ENCODE peak calls at places on chromosomes 5 and 9, in four cellular contexts. One of them, this sample, is unnamed.

GRCh38 chr5:35781181-35781580 is 75.5 kb upstream of the IL7R start:
- DNase-seq in GM12891: no peak
- DNase-seq in GM12878: no peak
- DNase-seq in HepG2: no peak
- DNase-seq in this sample: no peak

GRCh38 chr5:168680395-168680794 is 101.2 kb upstream of the PANK3 start:
- DNase-seq in GM12891: no peak
- DNase-seq in GM12878: no peak
- DNase-seq in HepG2: no peak
- DNase-seq in this sample: no peak

GRCh38 chr5:132095077-132095744 is 21.6 kb downstream of the CSF2 start:
- DNase-seq in HepG2: no peak
- DNase-seq in GM12878: no peak
- DNase-seq in GM12891: no peak
- DNase-seq in this sample: no peak

GRCh38 chr9:98031935-98032334 is 24.6 kb upstream of the NANS start:
- DNase-seq in HepG2: no peak
- DNase-seq in GM12878: no peak
- DNase-seq in GM12891: no peak
- DNase-seq in this sample: no peak

GRCh38 chr9:83167126-83167525 is 104.2 kb upstream of the RASEF start:
- DNase-seq in GM12891: no peak
- DNase-seq in GM12878: no peak
- DNase-seq in HepG2: no peak
- DNase-seq in this sample: no peak

GRCh38 chr5:131148835-131149234 is 16.2 kb downstream of the HINT1 start:
- DNase-seq in HepG2: no peak
- DNase-seq in GM12891: no peak
- DNase-seq in GM12878: no peak
- DNase-seq in this sample: no peak

GRCh38 chr5:21391506-21391905 is 1403.5 kb upstream of the CDH18 start:
- DNase-seq in HepG2: peak; percentile 20
- DNase-seq in GM12878: no peak
- DNase-seq in GM12891: no peak
- DNase-seq in this sample: no peak

GRCh38 chr5:140565780-140566095 is 1.1 kb downstream of the SLC35A4 start:
- DNase-seq in HepG2: no peak
- DNase-seq in GM12878: no peak
- DNase-seq in GM12891: no peak
- DNase-seq in this sample: no peak

DNA sequence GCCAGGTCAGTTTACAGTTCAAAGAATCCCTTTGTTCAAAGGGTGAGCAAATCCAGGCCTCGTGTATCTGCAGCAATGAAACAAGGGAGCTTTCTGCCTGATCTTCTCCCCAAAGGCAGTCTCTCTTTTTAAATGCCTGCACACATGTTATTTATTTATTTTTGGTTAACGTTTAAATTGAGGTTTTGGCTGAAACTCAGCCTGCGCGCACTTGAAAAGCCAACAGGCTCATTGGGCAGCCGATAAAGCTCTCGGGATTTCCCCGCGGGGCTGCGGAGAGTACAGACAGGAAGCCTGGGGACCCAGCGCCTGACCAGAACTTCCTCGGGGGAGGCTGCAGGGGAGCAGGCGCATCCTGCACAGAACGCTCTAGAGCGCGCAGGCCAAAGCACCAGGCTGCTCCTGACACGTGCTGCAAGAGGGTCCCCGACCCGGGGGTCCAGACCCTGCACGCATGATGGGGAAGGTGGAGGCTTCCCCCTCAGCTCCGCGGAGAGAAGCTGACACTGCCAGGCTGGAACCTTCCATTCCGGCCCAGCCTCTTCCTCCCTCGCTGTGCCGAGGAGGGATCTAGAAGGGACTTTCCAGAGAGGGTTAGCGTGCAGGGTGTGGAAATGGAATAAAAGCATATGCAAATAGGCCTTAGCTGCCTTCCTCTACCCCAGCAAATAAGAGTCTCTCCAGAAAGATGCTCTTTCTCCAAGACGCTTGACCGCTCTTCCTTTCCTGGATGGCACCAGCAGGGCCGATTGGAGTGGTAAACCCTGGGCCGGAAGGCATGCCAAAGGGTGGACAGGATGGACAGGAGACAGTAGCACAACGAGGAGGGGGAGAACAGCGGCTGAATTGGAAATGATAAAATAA is 46.1 kb downstream of the PTTG1 start:
- DNase-seq in GM12878: peak; percentile 96
- DNase-seq in GM12891: peak; percentile 37
- DNase-seq in HepG2: peak; percentile 97
- DNase-seq in this sample: peak; percentile 46
- TF ChIP-seq POLR2A in GM12878: peak; percentile 91
- TF ChIP-seq POLR2A in GM12891: peak; percentile 99
- TF ChIP-seq POLR2A in HepG2: peak; percentile 89
- TF ChIP-seq POLR2A in this sample: peak; percentile 99

DNA sequence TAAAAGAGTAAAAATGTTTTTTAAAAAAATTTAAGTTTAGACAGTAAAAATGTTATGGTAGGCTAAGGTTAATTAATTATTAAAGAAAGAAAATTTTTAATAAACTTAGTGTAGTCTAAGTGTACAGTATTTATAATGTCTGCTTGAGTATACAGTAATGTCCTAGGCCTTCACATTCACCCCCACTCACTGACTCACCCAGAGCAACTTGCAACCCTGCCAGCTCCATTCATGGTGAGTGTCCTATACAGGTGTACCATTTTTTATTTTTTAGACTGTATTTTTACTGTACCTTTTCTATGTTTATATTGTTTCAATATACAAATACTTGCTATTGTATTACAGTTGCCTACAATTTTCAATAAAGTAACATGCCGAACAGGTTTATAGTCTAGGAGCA is 234.1 kb downstream of the AUH start:
- DNase-seq in GM12891: no peak
- DNase-seq in HepG2: no peak
- DNase-seq in GM12878: no peak
- DNase-seq in this sample: no peak
- TF ChIP-seq TAF1 in GM12891: no peak
- TF ChIP-seq TAF1 in HepG2: no peak
- TF ChIP-seq TAF1 in GM12878: no peak
- TF ChIP-seq TAF1 in this sample: no peak

GRCh38 chr5:1384521-1384920 is 39.6 kb upstream of the CLPTM1L start:
- DNase-seq in GM12891: no peak
- DNase-seq in GM12878: no peak
- DNase-seq in HepG2: no peak
- DNase-seq in this sample: no peak

GRCh38 chr5:1386274-1386717 is 41.4 kb upstream of the CLPTM1L start:
- DNase-seq in GM12891: peak; percentile 78
- DNase-seq in HepG2: no peak
- DNase-seq in GM12878: no peak
- DNase-seq in this sample: peak; percentile 59

GRCh38 chr5:1387059-1387755 is 42.3 kb upstream of the CLPTM1L start:
- DNase-seq in GM12891: no peak
- DNase-seq in GM12878: no peak
- DNase-seq in HepG2: no peak
- DNase-seq in this sample: no peak

GRCh38 chr5:1383886-1384401 is 39.0 kb upstream of the CLPTM1L start:
- DNase-seq in HepG2: no peak
- DNase-seq in GM12891: no peak
- DNase-seq in GM12878: no peak
- DNase-seq in this sample: no peak

DNA sequence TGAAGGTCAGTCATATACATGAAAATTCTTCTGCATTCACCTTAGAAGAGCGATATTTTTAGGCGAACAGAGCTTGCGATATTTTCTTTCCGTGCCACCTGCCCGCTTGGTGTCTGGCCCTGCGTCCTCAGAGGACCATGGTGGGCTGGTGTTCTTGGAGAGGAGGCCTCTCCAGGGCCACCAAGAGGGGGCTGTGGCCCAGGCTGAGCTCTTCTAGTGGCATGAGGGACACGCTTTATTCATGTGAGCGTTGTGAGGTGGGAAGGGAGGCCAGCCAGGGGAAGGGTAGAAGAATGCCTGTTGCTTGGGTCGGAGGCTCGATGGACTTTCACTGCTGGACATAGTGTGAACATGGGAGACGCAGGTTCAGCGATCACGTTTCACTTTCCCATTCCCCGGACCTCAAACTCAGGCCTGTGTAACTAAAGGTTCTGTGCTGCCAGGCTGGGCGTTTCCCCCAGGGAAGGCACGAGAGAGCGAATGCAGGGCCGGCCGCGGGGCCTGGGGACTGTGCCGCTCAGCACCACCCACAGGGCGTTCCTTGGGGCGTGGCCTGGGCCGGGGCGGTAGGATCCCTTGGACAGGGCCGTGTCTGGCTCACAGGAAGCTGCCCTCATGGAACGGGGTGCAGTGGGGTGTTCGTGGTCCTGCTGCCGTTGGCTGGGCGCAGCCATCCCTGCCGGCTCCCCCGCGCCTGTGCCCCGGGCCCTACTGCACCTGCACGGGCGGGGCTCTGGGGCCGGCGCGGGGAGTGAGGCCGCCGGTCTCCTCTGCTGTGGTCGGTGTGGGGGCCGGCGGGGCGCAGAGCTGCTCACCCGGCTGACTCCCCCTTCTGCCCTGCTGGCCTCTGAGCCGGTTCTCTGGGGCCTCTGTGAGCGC is 40.7 kb upstream of the CLPTM1L start:
- DNase-seq in HepG2: peak; percentile 20
- DNase-seq in GM12878: no peak
- DNase-seq in GM12891: peak; percentile 93
- DNase-seq in this sample: peak; percentile 93
- TF ChIP-seq POLR2AphosphoS5 in HepG2: no peak
- TF ChIP-seq POLR2AphosphoS5 in GM12878: peak; percentile 45
- TF ChIP-seq POLR2AphosphoS5 in GM12891: peak; percentile 33
- TF ChIP-seq POLR2AphosphoS5 in this sample: no peak

GRCh38 chr9:69214939-69215338 is 40.9 kb downstream of the TJP2 start:
- DNase-seq in GM12891: no peak
- DNase-seq in HepG2: peak; percentile 29
- DNase-seq in GM12878: no peak
- DNase-seq in this sample: no peak

GRCh38 chr9:69213647-69214046 is 39.6 kb downstream of the TJP2 start:
- DNase-seq in GM12878: no peak
- DNase-seq in HepG2: no peak
- DNase-seq in GM12891: no peak
- DNase-seq in this sample: no peak

GRCh38 chr9:69218166-69218565 is 44.1 kb downstream of the TJP2 start:
- DNase-seq in GM12878: no peak
- DNase-seq in HepG2: no peak
- DNase-seq in GM12891: no peak
- DNase-seq in this sample: no peak

GRCh38 chr9:69211424-69212036 is 37.5 kb downstream of the TJP2 start:
- DNase-seq in GM12878: no peak
- DNase-seq in HepG2: no peak
- DNase-seq in GM12891: no peak
- DNase-seq in this sample: no peak

DNA sequence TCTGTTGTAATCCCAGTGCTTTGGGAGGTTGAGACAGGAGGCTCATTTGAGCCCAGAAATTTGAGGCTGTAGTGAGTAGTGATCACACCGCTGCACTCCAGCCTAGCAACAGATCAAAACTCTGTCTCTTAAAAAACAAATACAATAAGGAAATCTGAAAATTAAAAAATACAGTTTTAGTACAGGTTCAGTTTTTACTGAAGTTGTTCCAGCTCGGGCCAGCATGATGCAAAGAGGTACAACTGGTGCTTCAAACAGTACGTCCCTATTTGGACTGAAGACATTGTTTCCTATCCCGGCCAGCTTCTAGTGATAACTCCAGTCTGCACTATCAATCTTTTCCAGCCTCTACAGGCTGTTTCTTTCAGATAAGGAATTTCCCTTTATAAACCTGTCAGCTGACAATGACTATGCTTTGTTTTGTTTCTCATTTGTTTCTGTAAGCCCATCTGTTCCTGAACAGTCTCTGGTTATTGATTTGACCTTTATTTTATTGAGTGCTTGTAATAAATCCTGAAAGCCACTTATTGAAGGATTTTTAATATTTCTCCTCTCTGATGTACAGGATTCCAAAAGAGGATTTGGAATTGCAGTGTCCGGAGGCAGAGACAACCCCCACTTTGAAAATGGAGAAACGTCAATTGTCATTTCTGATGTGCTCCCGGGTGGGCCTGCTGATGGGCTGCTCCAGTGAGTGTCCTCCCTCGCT is 41.9 kb downstream of the TJP2 start:
- DNase-seq in GM12891: no peak
- DNase-seq in GM12878: no peak
- DNase-seq in HepG2: no peak
- DNase-seq in this sample: no peak
- TF ChIP-seq POLR2A in GM12891: no peak
- TF ChIP-seq POLR2A in GM12878: no peak
- TF ChIP-seq POLR2A in HepG2: no peak
- TF ChIP-seq POLR2A in this sample: no peak

This sample was measured in GM12892.